ENCODE peak calls at places on chromosomes 1 and 21, in five cellular contexts. X is body of pancreas, S is Peyer's patch, W is fibroblast of lung, T is astrocyte. D is an unnamed sample. For H3K4me1, the result is how much of the 10 kb centered on the place peaks cover.

GRCh38 chr1:220451541-220451940 is 76.4 kb upstream of the MARK1 start:
- DNase-seq in S (no peak), W (no peak), X (no peak), T (no peak), D (no peak)

GRCh38 chr1:58209578-58209977 is 336.9 kb downstream of the OMA1 start:
- DNase-seq in T (no peak), W (no peak), X (no peak), S (no peak), D (no peak)

GRCh38 chr1:219339466-219339865 is 165.8 kb downstream of the LYPLAL1 start:
- DNase-seq in S (no peak), W (peak), X (no peak), T (peak), D (no peak)

GRCh38 chr1:155940531-155940992 is 876 bp upstream of the RXFP4 start:
- DNase-seq in W (peak), X (peak), T (peak), S (peak), D (no peak)

GRCh38 chr1:41423511-41424191 is 60.8 kb downstream of the EDN2 start:
- DNase-seq in S (peak), T (no peak), X (peak), W (no peak), D (no peak)

GRCh38 chr1:214662386-214662785 is 59.4 kb downstream of the CENPF start:
- DNase-seq in W (no peak), S (no peak), X (no peak), T (no peak), D (no peak)

GRCh38 chr1:223747838-223748335 is 35.5 kb downstream of the CAPN2 start:
- DNase-seq in W (peak), X (peak), T (peak), S (peak), D (no peak)

GRCh38 chr21:41071410-41071809 is 96.5 kb upstream of the BACE2 start:
- DNase-seq in W (no peak), X (peak), S (no peak), T (no peak), D (no peak)

GRCh38 chr1:107140703-107141490 is at the start of gene NTNG1:
- DNase-seq in S (no peak), T (no peak), X (peak), W (peak), D (peak)

GRCh38 chr1:24957016-24957807 is 27.1 kb upstream of the RUNX3 start:
- DNase-seq in T (no peak), S (peak), W (no peak), X (no peak), D (no peak)

GRCh38 chr1:20250346-20250989 is 40.2 kb upstream of the VWA5B1 start:
- DNase-seq in T (no peak), X (peak), S (peak), W (no peak), D (no peak)

GRCh38 chr1:111515291-111516007 is 12.0 kb upstream of the ADORA3 start:
- DNase-seq in W (peak), S (peak), T (peak), X (peak), D (no peak)

GRCh38 chr1:184223216-184223615 is 163.6 kb upstream of the C1orf21 start:
- DNase-seq in T (no peak), X (peak), W (no peak), S (no peak), D (no peak)

GRCh38 chr1:40344597-40344996 is 27.5 kb upstream of the COL9A2 start:
- DNase-seq in W (peak), S (no peak), X (peak), T (peak), D (peak)

GRCh38 chr1:182680901-182681300 is 3.5 kb downstream of the RGS8 start:
- DNase-seq in W (peak), T (no peak), X (no peak), S (no peak), D (peak)

GRCh38 chr1:72000809-72001208 is 281.5 kb downstream of the NEGR1 start:
- DNase-seq in T (peak), S (no peak), W (peak), X (no peak), D (no peak)

GRCh38 chr1:183194527-183195145 is 8.6 kb downstream of the LAMC2 start:
- DNase-seq in X (no peak), T (peak), W (peak), S (no peak), D (no peak)

GRCh38 chr1:237799762-237800474 is 90.8 kb downstream of the ZP4 start:
- DNase-seq in W (no peak), X (peak), T (no peak), S (peak), D (peak)

GRCh38 chr1:100036718-100037664 is 67.2 kb downstream of the SLC35A3 start:
- DNase-seq in X (no peak), S (no peak), W (peak), T (peak), D (no peak)

GRCh38 chr1:147077936-147078605 is 94.2 kb downstream of the PRKAB2 start:
- DNase-seq in T (no peak), S (no peak), X (no peak), W (no peak), D (no peak)

GRCh38 chr1:180151508-180151907 is 3.2 kb upstream of the QSOX1 start:
- DNase-seq in T (peak), X (no peak), S (no peak), W (peak), D (no peak)

GRCh38 chr1:180192172-180192571 is 37.5 kb downstream of the QSOX1 start:
- DNase-seq in T (no peak), X (no peak), W (no peak), S (no peak), D (no peak)

GRCh38 chr1:115069186-115069585 is 20.1 kb downstream of the TSPAN2 start:
- DNase-seq in W (peak), T (peak), X (peak), S (no peak), D (no peak)

GRCh38 chr1:3515774-3516480 is 61.5 kb downstream of the ARHGEF16 start:
- DNase-seq in W (peak), X (no peak), T (peak), S (no peak), D (no peak)

GRCh38 chr1:93114403-93114802 is 35.3 kb downstream of the MTF2 start:
- DNase-seq in T (peak), X (no peak), S (no peak), W (peak), D (no peak)

GRCh38 chr1:143735764-143736461 is 235.9 kb downstream of the FAM72C start:
- DNase-seq in T (no peak), W (no peak), X (no peak), S (no peak), D (no peak)

GRCh38 chr1:167546935-167547334 is 6.6 kb downstream of the CREG1 start:
- DNase-seq in W (no peak), S (no peak), T (no peak), X (no peak), D (no peak)
- H3K4me1 ChIP-seq in W (under half), S (under half), T (under half), X (under half), D (under half)

GRCh38 chr1:200306954-200307754 is 102.7 kb downstream of the ZNF281 start:
- DNase-seq in X (peak), W (no peak), T (no peak), S (no peak), D (peak)
- H3K27ac ChIP-seq in X (no peak), W (no peak), T (no peak), S (no peak), D (no peak)

DNA sequence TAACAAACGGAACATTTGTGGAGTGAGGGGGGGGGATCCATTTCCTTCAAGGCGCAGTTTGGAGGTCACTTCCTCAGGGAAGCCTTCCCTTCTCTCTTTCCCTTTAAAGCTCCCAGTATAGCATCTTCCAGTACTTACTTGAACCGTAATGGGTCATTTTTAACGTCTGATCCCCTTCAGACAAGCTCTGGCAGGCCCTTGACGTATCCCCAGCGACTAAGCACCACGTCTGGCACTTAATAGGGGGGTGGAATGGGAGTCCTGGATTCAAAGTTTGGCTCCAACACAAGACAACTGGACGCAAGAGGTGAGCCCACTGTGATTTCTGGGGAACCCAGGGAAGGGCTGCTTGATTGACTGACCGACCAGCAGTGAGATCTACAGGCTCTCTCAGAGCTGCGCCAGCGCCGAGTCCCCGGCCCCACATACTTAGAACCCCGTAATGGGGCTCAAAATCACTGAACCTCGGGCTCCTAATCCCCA is 441 bp downstream of the YARS1 start:
- DNase-seq in T (no peak), S (no peak), X (peak), W (peak), D (no peak)
- H3K4me1 ChIP-seq in T (under half), S (under half), X (half or more), W (under half), D (half or more)

GRCh38 chr1:21531243-21531642 is 22.0 kb downstream of the ALPL start:
- DNase-seq in X (no peak), S (no peak), T (no peak), W (no peak), D (no peak)
- H3K27ac ChIP-seq in X (no peak), S (no peak), T (no peak), W (no peak), D (no peak)

GRCh38 chr1:98328855-98329254 is 332.7 kb upstream of the SNX7 start:
- DNase-seq in T (no peak), S (no peak), X (no peak), W (no peak), D (no peak)
- H3K4me1 ChIP-seq in T (under half), S (under half), X (under half), W (under half), D (under half)

GRCh38 chr1:32867151-32867550 is 3.6 kb downstream of the FNDC5 start:
- DNase-seq in X (no peak), T (no peak), W (no peak), S (no peak), D (no peak)

GRCh38 chr1:32865639-32866038 is 5.1 kb downstream of the FNDC5 start:
- DNase-seq in T (no peak), X (no peak), S (no peak), W (no peak), D (no peak)

GRCh38 chr1:32864375-32865019 is 6.2 kb downstream of the FNDC5 start:
- DNase-seq in X (no peak), T (no peak), S (no peak), W (no peak), D (no peak)

GRCh38 chr1:32861904-32862698 is 8.6 kb downstream of the FNDC5 start:
- DNase-seq in S (no peak), W (peak), X (no peak), T (no peak), D (no peak)

DNA sequence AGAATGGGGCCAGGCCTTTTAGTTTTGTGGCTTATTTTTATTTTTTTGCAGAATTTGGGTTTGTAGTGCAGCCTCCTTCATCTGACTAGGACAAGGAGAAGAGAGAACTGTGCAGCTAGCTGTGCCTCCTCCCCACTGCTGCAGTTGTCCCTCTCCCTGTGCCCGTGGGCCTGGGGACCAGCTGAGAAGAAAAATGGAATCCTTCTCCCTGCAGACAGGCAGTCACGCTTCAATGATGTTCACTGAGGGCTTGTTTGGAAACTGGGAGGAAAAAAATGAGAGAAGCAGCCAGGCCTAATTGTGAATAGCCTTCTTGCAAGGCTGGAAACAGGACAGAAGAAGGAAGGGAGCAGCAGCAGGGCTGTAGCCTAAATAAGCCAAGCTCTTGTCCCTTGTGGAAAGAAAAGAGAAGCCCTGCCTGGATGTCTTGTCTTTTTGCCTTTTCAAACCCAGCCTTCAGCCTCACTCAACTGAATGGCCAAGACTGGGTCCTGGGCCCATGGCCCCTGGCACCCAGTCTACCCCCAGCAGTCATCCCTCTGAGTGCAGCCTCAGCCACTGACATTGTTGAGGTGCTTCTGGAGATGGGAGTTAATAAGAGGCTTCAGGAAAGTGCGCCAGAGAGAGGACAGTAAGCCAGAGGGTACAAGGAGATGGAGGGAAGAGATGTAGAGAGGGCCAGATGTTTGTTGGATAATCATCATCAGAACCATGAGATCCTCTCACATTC is 7.0 kb downstream of the FNDC5 start:
- DNase-seq in X (no peak), W (no peak), T (no peak), S (no peak), D (no peak)
- H3K27ac ChIP-seq in X (no peak), W (no peak), T (no peak), S (no peak), D (no peak)

DNA sequence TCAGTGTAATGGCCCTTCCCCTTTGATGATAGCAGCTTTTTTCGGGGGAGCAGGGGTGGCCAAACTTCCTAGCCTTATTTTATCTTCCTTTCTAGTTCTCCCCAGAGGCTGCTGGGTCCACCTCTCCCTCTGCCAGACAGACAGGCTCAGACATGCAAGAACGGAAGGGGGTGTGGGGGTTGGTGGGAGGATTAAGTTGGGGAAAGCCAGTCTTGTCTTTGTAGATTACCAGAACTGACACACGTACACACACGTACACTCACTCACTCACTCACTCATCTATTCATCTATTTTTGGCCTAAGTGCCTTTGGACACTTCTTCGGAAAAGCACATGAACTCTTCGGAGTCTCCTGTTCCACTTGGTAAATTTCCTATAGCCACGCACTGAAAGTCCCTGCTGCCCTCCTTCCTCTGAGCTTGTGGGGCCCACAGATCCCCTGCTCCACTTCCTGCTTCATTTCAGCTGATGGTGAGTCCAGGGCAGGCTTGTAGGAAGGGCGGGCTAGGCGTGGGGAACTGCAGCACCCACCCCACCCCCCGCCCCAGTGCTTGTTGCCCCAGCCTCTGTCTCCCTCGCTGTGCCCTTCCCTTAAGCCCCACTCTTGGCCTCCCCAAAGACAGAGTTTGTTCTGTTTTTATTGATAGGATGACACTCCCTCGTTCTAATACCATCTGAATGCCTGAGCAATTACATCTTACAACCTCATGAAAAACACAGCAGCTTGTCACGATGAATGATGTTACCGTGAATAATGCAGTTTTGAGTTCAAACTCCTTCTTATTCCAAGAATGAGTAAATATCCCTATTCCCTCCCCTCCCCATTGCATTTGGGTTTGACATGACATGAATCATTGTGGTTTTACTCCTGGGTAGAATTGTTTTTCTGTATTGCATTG is 60.7 kb upstream of the ATP5PO start:
- DNase-seq in S (no peak), T (peak), X (no peak), W (peak), D (peak)
- H3K4me1 ChIP-seq in S (under half), T (under half), X (under half), W (under half), D (under half)

DNA sequence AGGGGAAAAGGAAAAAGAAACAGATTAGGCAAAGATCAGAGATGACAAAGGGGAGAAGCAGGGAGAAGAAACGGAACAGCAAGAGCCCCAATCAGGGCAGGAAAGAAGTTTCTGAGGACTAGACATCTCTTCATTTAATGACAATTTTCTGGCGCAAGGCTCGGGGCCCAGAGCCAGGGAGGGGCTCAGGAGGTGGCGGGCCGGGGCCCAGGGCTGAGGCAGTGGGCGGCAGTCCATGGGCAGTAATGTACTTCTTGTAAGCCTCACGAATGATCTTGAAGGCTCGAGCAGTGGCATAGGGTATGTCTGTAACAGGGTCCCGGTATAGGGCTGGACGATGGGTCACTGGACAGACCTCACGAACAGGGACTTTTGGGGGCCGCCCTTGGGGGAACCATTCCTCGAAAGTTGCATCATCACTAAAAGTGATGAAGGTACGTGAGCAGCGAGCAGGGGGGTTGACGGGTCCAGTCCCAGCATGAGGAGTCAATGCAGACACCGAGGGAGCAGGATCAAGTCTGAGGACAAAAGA is 799 bp upstream of the TMOD4 start:
- DNase-seq in S (no peak), W (no peak), X (no peak), T (no peak), D (no peak)
- H3K27ac ChIP-seq in S (no peak), W (no peak), X (no peak), T (no peak), D (no peak)

D was measured in CD4-positive, CD25-positive, alpha-beta regulatory T cell.